ENCODE peak calls at places on chromosomes 16 and 17, in five cellular contexts. P is tibial nerve, O is IMR-90, H is body of pancreas, K is gastrocnemius medialis. I is an unnamed sample.

GRCh38 chr17:72726936-72727335 is 365.6 kb downstream of the SLC39A11 start:
- DNase-seq in H (no peak), K (no peak), O (peak; percentile 77), P (no peak), I (no peak)

GRCh38 chr16:79090966-79091365 is 509.6 kb downstream of the MAF start:
- DNase-seq in P (no peak), O (no peak), K (no peak), H (no peak), I (no peak)

GRCh38 chr16:30379165-30379783 is 3.1 kb downstream of the SEPTIN1 start:
- DNase-seq in H (no peak), P (no peak), K (no peak), O (no peak), I (no peak)

GRCh38 chr17:28384281-28385036 is 13.0 kb downstream of the SARM1 start:
- DNase-seq in O (no peak), K (no peak), H (peak; percentile 93), P (no peak), I (no peak)

GRCh38 chr17:7296189-7296861 is 1.9 kb upstream of the YBX2 start:
- DNase-seq in P (peak; percentile 62), H (peak; percentile 84), O (peak; percentile 74), K (peak; percentile 91), I (no peak)

GRCh38 chr17:50163846-50164696 is 1.7 kb upstream of the SGCA start:
- DNase-seq in P (no peak), H (no peak), O (no peak), K (peak; percentile 60), I (no peak)

GRCh38 chr17:4823373-4824089 is 9.6 kb upstream of the MINK1 start:
- DNase-seq in H (no peak), P (no peak), O (no peak), K (no peak), I (no peak)

GRCh38 chr16:48607056-48607825 is 2.7 kb downstream of the N4BP1 start:
- DNase-seq in H (peak; percentile 32), P (no peak), K (no peak), O (peak; percentile 67), I (no peak)

GRCh38 chr16:17149904-17150483 is 320.8 kb downstream of the XYLT1 start:
- DNase-seq in P (no peak), O (no peak), H (no peak), K (no peak), I (no peak)

GRCh38 chr16:15948532-15949209 is 745 bp upstream of the ABCC1 start:
- DNase-seq in P (no peak), K (no peak), H (peak; percentile 16), O (no peak), I (no peak)

GRCh38 chr16:71784093-71784492 is 24.5 kb downstream of the AP1G1 start:
- DNase-seq in K (no peak), P (no peak), O (no peak), H (no peak), I (no peak)

GRCh38 chr17:6109541-6109940 is 39.4 kb downstream of the WSCD1 start:
- DNase-seq in O (no peak), H (no peak), K (no peak), P (no peak), I (no peak)

GRCh38 chr17:61000911-61001310 is 323.3 kb downstream of the BCAS3 start:
- DNase-seq in H (no peak), K (no peak), P (no peak), O (peak; percentile 81), I (no peak)

GRCh38 chr16:70526403-70526802 is 2.8 kb downstream of the SF3B3 start:
- DNase-seq in O (no peak), K (no peak), H (no peak), P (no peak), I (no peak)

GRCh38 chr17:28372203-28372944 is 880 bp downstream of the SARM1 start:
- DNase-seq in O (peak; percentile 30), K (no peak), H (no peak), P (no peak), I (no peak)

GRCh38 chr16:87541004-87541881 is 48.4 kb upstream of the ZCCHC14 start:
- DNase-seq in O (peak; percentile 79), H (peak; percentile 33), P (no peak), K (no peak), I (no peak)

GRCh38 chr17:75271955-75272847 is 1.2 kb upstream of the MIF4GD start:
- DNase-seq in K (peak; percentile 34), O (peak; percentile 65), H (no peak), P (no peak), I (no peak)

GRCh38 chr17:65560628-65561371 is 648 bp downstream of the AXIN2 start:
- DNase-seq in O (peak; percentile 83), H (peak; percentile 94), P (peak; percentile 75), K (peak; percentile 90), I (peak; percentile 21)

GRCh38 chr16:1287982-1288670 is 21.3 kb upstream of the UBE2I start:
- DNase-seq in K (no peak), P (no peak), O (peak; percentile 5), H (no peak), I (no peak)

GRCh38 chr17:8681175-8681949 is 50.8 kb upstream of the MYH10 start:
- DNase-seq in P (no peak), K (no peak), O (peak; percentile 65), H (no peak), I (no peak)

GRCh38 chr16:49811630-49812334 is 44.1 kb downstream of the ZNF423 start:
- DNase-seq in P (no peak), H (peak; percentile 68), O (no peak), K (peak; percentile 83), I (no peak)

GRCh38 chr17:18970582-18971480 is 18.9 kb downstream of the SLC5A10 start:
- DNase-seq in O (no peak), P (no peak), K (no peak), H (no peak), I (no peak)
- TF ChIP-seq POLR2A in O (no peak), P (no peak), K (no peak), H (no peak), I (no peak)

GRCh38 chr17:82243648-82244412 is 15.0 kb downstream of the SLC16A3 start:
- DNase-seq in P (no peak), K (no peak), O (no peak), H (no peak), I (no peak)
- TF ChIP-seq POLR2A in P (no peak), K (no peak), O (no peak), H (no peak), I (no peak)

DNA sequence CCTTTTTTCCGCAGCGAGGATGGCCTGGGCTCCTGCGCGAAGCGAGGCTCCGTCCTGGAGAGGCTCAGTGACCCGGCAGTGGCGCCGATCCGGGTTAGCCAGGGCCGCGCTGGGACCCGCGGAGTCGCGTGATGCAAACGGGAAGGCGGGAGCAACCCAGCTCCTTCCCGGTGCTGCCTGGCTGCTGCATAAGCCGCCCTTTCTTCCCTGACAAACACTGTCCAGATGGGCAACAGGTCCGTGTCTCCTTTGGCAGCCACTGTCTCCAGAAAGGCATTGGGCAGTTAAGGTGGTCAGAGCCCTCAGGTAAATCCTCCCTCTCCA is 21.8 kb upstream of the ZNHIT3 start:
- DNase-seq in P (no peak), K (no peak), H (no peak), O (no peak), I (no peak)
- TF ChIP-seq POLR2A in P (no peak), K (no peak), H (no peak), O (no peak), I (no peak)

GRCh38 chr16:19864566-19864965 is 20.1 kb downstream of the GPRC5B start:
- DNase-seq in P (no peak), H (no peak), O (no peak), K (peak; percentile 78), I (no peak)
- TF ChIP-seq POLR2A in P (no peak), H (no peak), O (no peak), K (no peak), I (no peak)

DNA sequence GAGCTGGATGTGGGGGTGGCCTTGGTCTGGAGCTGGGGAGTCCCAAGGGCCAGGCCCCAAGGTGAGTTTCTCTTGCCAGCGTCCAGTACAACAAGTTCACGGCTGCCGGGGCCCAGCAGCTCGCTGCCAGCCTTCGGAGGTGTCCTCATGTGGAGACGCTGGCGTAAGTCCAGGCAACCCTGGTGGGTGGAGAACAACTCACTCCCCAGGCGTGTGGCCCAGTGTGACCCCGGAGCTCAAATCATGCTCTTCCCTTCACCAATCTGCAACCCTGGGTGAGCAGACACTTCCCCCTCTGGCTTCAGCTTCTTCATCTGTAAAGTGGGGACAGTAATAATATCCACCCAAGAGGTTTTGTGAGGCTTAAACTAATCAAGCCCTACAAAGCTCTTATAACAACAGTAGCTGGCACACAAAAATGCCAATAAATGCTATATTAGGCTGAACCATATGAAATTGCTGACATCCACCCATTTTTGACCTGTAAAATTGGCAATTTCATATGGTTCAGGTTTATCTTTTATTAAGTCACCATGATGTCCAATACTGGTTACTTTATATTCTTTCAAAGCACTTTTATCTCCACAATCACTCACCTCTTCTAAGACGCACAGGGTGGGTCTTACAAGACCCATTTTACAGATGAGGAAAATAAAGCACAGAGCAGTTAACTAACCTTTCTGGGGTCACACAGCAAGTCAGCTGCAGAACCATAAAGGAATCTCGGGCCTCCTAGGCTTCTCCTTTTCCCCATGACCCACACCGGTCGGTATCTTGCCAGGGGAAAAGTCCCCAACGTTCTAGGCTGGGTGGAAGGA is 19.7 kb downstream of the DEXI start:
- DNase-seq in H (no peak), O (peak; percentile 58), P (no peak), K (peak; percentile 88), I (no peak)
- TF ChIP-seq POLR2A in H (no peak), O (no peak), P (no peak), K (no peak), I (no peak)

GRCh38 chr17:58092101-58092796 is 9.0 kb downstream of the DYNLL2 start:
- DNase-seq in K (no peak), O (no peak), H (no peak), P (no peak), I (no peak)
- TF ChIP-seq POLR2A in K (no peak), O (no peak), H (no peak), P (no peak), I (no peak)